ENCODE peak calls at places on chromosomes 12 and 14, in six cellular contexts. One of them, this sample, is unnamed.

GRCh38 chr12:128178551-128178950 is 88.4 kb upstream of the TMEM132C start:
- DNase-seq in epithelial cell of esophagus: peak; percentile 1
- DNase-seq in AG09309: no peak
- DNase-seq in fibroblast of lung: no peak
- DNase-seq in hepatocyte: no peak
- DNase-seq in pancreas: no peak
- DNase-seq in this sample: no peak

GRCh38 chr14:24390696-24391468 is 7.9 kb upstream of the NYNRIN start:
- DNase-seq in epithelial cell of esophagus: peak; percentile 30
- DNase-seq in AG09309: no peak
- DNase-seq in fibroblast of lung: no peak
- DNase-seq in hepatocyte: no peak
- DNase-seq in pancreas: no peak
- DNase-seq in this sample: no peak

GRCh38 chr12:51128905-51129304 is 44.0 kb downstream of the TFCP2 start:
- DNase-seq in epithelial cell of esophagus: no peak
- DNase-seq in AG09309: no peak
- DNase-seq in fibroblast of lung: peak; percentile 34
- DNase-seq in hepatocyte: no peak
- DNase-seq in pancreas: no peak
- DNase-seq in this sample: no peak

GRCh38 chr14:84874436-84874835 is 655.5 kb upstream of the FLRT2 start:
- DNase-seq in epithelial cell of esophagus: no peak
- DNase-seq in AG09309: no peak
- DNase-seq in fibroblast of lung: no peak
- DNase-seq in hepatocyte: no peak
- DNase-seq in pancreas: no peak
- DNase-seq in this sample: no peak

GRCh38 chr12:44294649-44295048 is 458.8 kb downstream of the TMEM117 start:
- DNase-seq in epithelial cell of esophagus: no peak
- DNase-seq in AG09309: no peak
- DNase-seq in fibroblast of lung: no peak
- DNase-seq in hepatocyte: no peak
- DNase-seq in pancreas: no peak
- DNase-seq in this sample: no peak

GRCh38 chr12:8780389-8780788 is 42.0 kb upstream of the A2ML1 start:
- DNase-seq in epithelial cell of esophagus: peak; percentile 64
- DNase-seq in AG09309: peak; percentile 24
- DNase-seq in fibroblast of lung: peak; percentile 38
- DNase-seq in hepatocyte: peak; percentile 57
- DNase-seq in pancreas: no peak
- DNase-seq in this sample: no peak

GRCh38 chr12:62260733-62261683 is 804 bp downstream of the USP15 start:
- DNase-seq in epithelial cell of esophagus: peak; percentile 54
- DNase-seq in AG09309: no peak
- DNase-seq in fibroblast of lung: peak; percentile 58
- DNase-seq in hepatocyte: peak; percentile 66
- DNase-seq in pancreas: no peak
- DNase-seq in this sample: peak; percentile 2

GRCh38 chr12:105420659-105421240 is 90.3 kb downstream of the C12orf75 start:
- DNase-seq in epithelial cell of esophagus: peak; percentile 80
- DNase-seq in AG09309: no peak
- DNase-seq in fibroblast of lung: peak; percentile 67
- DNase-seq in hepatocyte: peak; percentile 87
- DNase-seq in pancreas: peak; percentile 64
- DNase-seq in this sample: peak; percentile 87

GRCh38 chr12:119014368-119014767 is 33.0 kb downstream of the SRRM4 start:
- DNase-seq in epithelial cell of esophagus: no peak
- DNase-seq in AG09309: no peak
- DNase-seq in fibroblast of lung: no peak
- DNase-seq in hepatocyte: no peak
- DNase-seq in pancreas: no peak
- DNase-seq in this sample: no peak

GRCh38 chr12:93003540-93004239 is 74.6 kb upstream of the EEA1 start:
- DNase-seq in epithelial cell of esophagus: peak; percentile 32
- DNase-seq in AG09309: no peak
- DNase-seq in fibroblast of lung: no peak
- DNase-seq in hepatocyte: no peak
- DNase-seq in pancreas: no peak
- DNase-seq in this sample: no peak

GRCh38 chr14:78530078-78530477 is 359.9 kb downstream of the NRXN3 start:
- DNase-seq in epithelial cell of esophagus: peak; percentile 45
- DNase-seq in AG09309: no peak
- DNase-seq in fibroblast of lung: peak; percentile 10
- DNase-seq in hepatocyte: peak; percentile 70
- DNase-seq in pancreas: no peak
- DNase-seq in this sample: peak; percentile 61

GRCh38 chr12:100437038-100437841 is 36.4 kb upstream of the NR1H4 start:
- DNase-seq in epithelial cell of esophagus: no peak
- DNase-seq in AG09309: no peak
- DNase-seq in fibroblast of lung: peak; percentile 5
- DNase-seq in hepatocyte: peak; percentile 68
- DNase-seq in pancreas: no peak
- DNase-seq in this sample: no peak

GRCh38 chr12:11839093-11839641 is 189.7 kb downstream of the ETV6 start:
- DNase-seq in epithelial cell of esophagus: peak; percentile 33
- DNase-seq in AG09309: no peak
- DNase-seq in fibroblast of lung: peak; percentile 87
- DNase-seq in hepatocyte: no peak
- DNase-seq in pancreas: no peak
- DNase-seq in this sample: no peak

GRCh38 chr12:119207161-119207560 is 28.4 kb downstream of the HSPB8 start:
- DNase-seq in epithelial cell of esophagus: no peak
- DNase-seq in AG09309: no peak
- DNase-seq in fibroblast of lung: no peak
- DNase-seq in hepatocyte: no peak
- DNase-seq in pancreas: no peak
- DNase-seq in this sample: no peak

GRCh38 chr14:95071649-95072256 is 85.6 kb downstream of the DICER1 start:
- DNase-seq in epithelial cell of esophagus: no peak
- DNase-seq in AG09309: no peak
- DNase-seq in fibroblast of lung: no peak
- DNase-seq in hepatocyte: no peak
- DNase-seq in pancreas: no peak
- DNase-seq in this sample: no peak

GRCh38 chr12:88876867-88877266 is 296.6 kb upstream of the KITLG start:
- DNase-seq in epithelial cell of esophagus: peak; percentile 49
- DNase-seq in AG09309: no peak
- DNase-seq in fibroblast of lung: peak; percentile 14
- DNase-seq in hepatocyte: no peak
- DNase-seq in pancreas: no peak
- DNase-seq in this sample: no peak

GRCh38 chr12:103742349-103742784 is 98.7 kb downstream of the NT5DC3 start:
- DNase-seq in epithelial cell of esophagus: peak; percentile 53
- DNase-seq in AG09309: no peak
- DNase-seq in fibroblast of lung: peak; percentile 25
- DNase-seq in hepatocyte: no peak
- DNase-seq in pancreas: no peak
- DNase-seq in this sample: no peak

GRCh38 chr12:67271976-67272375 is 2.8 kb downstream of the CAND1 start:
- DNase-seq in epithelial cell of esophagus: no peak
- DNase-seq in AG09309: no peak
- DNase-seq in fibroblast of lung: peak; percentile 69
- DNase-seq in hepatocyte: no peak
- DNase-seq in pancreas: no peak
- DNase-seq in this sample: no peak

GRCh38 chr14:23091294-23092225 is 3.4 kb downstream of the ACIN1 start:
- DNase-seq in epithelial cell of esophagus: no peak
- DNase-seq in AG09309: no peak
- DNase-seq in fibroblast of lung: no peak
- DNase-seq in hepatocyte: no peak
- DNase-seq in pancreas: no peak
- DNase-seq in this sample: no peak

GRCh38 chr12:22286569-22286968 is 47.9 kb downstream of the ST8SIA1 start:
- DNase-seq in epithelial cell of esophagus: no peak
- DNase-seq in AG09309: peak; percentile 88
- DNase-seq in fibroblast of lung: peak; percentile 100
- DNase-seq in hepatocyte: no peak
- DNase-seq in pancreas: no peak
- DNase-seq in this sample: no peak

GRCh38 chr14:92997343-92998061 is 74.6 kb downstream of the CHGA start:
- DNase-seq in epithelial cell of esophagus: no peak
- DNase-seq in AG09309: no peak
- DNase-seq in fibroblast of lung: no peak
- DNase-seq in hepatocyte: no peak
- DNase-seq in pancreas: peak; percentile 12
- DNase-seq in this sample: no peak

GRCh38 chr14:101470266-101470665 is 91.0 kb upstream of the DIO3 start:
- DNase-seq in epithelial cell of esophagus: no peak
- DNase-seq in AG09309: no peak
- DNase-seq in fibroblast of lung: no peak
- DNase-seq in hepatocyte: no peak
- DNase-seq in pancreas: no peak
- DNase-seq in this sample: no peak

GRCh38 chr12:50174971-50175715 is 8.0 kb upstream of the CERS5 start:
- DNase-seq in epithelial cell of esophagus: peak; percentile 66
- DNase-seq in AG09309: peak; percentile 54
- DNase-seq in fibroblast of lung: peak; percentile 73
- DNase-seq in hepatocyte: peak; percentile 83
- DNase-seq in pancreas: no peak
- DNase-seq in this sample: peak; percentile 23

GRCh38 chr14:72901361-72901760 is 7.5 kb upstream of the DPF3 start:
- DNase-seq in epithelial cell of esophagus: no peak
- DNase-seq in AG09309: no peak
- DNase-seq in fibroblast of lung: no peak
- DNase-seq in hepatocyte: no peak
- DNase-seq in pancreas: no peak
- DNase-seq in this sample: no peak

GRCh38 chr12:96343347-96343954 is 56.8 kb downstream of the CDK17 start:
- DNase-seq in epithelial cell of esophagus: no peak
- DNase-seq in AG09309: no peak
- DNase-seq in fibroblast of lung: peak; percentile 75
- DNase-seq in hepatocyte: no peak
- DNase-seq in pancreas: no peak
- DNase-seq in this sample: no peak

GRCh38 chr12:28550757-28551381 is 360.6 kb downstream of the CCDC91 start:
- DNase-seq in epithelial cell of esophagus: peak; percentile 76
- DNase-seq in AG09309: peak; percentile 45
- DNase-seq in fibroblast of lung: peak; percentile 84
- DNase-seq in hepatocyte: no peak
- DNase-seq in pancreas: no peak
- DNase-seq in this sample: no peak

GRCh38 chr14:58755026-58755929 is 117.5 kb downstream of the DACT1 start:
- DNase-seq in epithelial cell of esophagus: no peak
- DNase-seq in AG09309: no peak
- DNase-seq in fibroblast of lung: peak; percentile 65
- DNase-seq in hepatocyte: no peak
- DNase-seq in pancreas: no peak
- DNase-seq in this sample: no peak

GRCh38 chr12:63668028-63668799 is at the start of gene DPY19L2:
- DNase-seq in epithelial cell of esophagus: peak; percentile 26
- DNase-seq in AG09309: no peak
- DNase-seq in fibroblast of lung: peak; percentile 77
- DNase-seq in hepatocyte: peak; percentile 83
- DNase-seq in pancreas: peak; percentile 68
- DNase-seq in this sample: peak; percentile 72
- TF ChIP-seq CTCF in epithelial cell of esophagus: no peak
- TF ChIP-seq CTCF in AG09309: no peak
- TF ChIP-seq CTCF in fibroblast of lung: no peak
- TF ChIP-seq CTCF in hepatocyte: no peak
- TF ChIP-seq CTCF in pancreas: no peak
- TF ChIP-seq CTCF in this sample: no peak

GRCh38 chr14:104688505-104688754 is 988 bp upstream of the INF2 start:
- DNase-seq in epithelial cell of esophagus: no peak
- DNase-seq in AG09309: no peak
- DNase-seq in fibroblast of lung: no peak
- DNase-seq in hepatocyte: no peak
- DNase-seq in pancreas: no peak
- DNase-seq in this sample: no peak

GRCh38 chr14:104689620-104690265 is 325 bp downstream of the INF2 start:
- DNase-seq in epithelial cell of esophagus: no peak
- DNase-seq in AG09309: no peak
- DNase-seq in fibroblast of lung: no peak
- DNase-seq in hepatocyte: no peak
- DNase-seq in pancreas: no peak
- DNase-seq in this sample: no peak

GRCh38 chr14:104687601-104688504 is 1.6 kb upstream of the INF2 start:
- DNase-seq in epithelial cell of esophagus: peak; percentile 79
- DNase-seq in AG09309: no peak
- DNase-seq in fibroblast of lung: peak; percentile 73
- DNase-seq in hepatocyte: peak; percentile 91
- DNase-seq in pancreas: peak; percentile 98
- DNase-seq in this sample: no peak

GRCh38 chr14:104690266-104690711 is 871 bp downstream of the INF2 start:
- DNase-seq in epithelial cell of esophagus: no peak
- DNase-seq in AG09309: no peak
- DNase-seq in fibroblast of lung: no peak
- DNase-seq in hepatocyte: no peak
- DNase-seq in pancreas: peak; percentile 48
- DNase-seq in this sample: no peak

DNA sequence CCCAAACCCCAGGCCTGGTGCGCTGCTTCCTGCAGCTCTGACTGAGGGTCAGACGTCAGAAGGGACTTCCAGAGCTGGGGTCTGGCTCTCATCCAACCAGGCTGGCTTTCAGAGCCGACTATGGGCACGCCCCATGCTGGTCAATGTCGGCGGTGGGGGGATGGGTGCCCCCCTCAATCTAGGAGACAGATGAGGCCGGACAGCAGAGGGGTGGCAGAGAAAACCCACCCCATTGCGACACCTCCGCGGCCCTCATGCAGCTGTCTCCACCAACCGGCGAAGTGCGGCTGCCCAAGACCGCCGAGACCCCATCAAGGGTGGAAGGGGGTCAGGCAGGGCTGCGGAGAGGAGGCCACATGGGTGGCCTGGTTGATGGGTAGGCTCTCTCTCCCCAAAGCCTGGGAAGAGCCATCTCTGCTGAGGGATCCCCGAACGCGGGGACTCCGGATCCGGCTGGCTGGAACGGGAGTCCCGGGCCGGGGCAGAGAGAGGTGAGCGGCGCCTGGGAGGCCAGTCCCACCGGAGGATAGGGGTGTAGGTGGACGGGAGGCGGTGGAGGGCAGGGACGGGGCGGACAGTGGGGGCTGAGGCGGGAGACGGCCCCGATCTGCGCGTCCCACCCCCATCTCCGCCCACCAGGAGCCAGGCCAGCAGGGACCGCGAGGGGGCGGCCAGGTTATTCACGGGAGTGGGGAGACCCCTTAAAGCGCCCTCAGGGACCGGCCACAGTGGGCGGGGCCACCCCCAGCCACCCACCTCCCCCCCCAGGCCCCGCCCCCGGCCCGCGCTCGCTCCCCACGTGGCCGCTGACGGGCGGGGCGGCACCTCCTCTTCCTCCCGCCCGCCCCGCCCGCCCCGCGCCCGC is at the start of gene INF2:
- DNase-seq in epithelial cell of esophagus: peak; percentile 63
- DNase-seq in AG09309: no peak
- DNase-seq in fibroblast of lung: peak; percentile 56
- DNase-seq in hepatocyte: peak; percentile 88
- DNase-seq in pancreas: peak; percentile 82
- DNase-seq in this sample: no peak
- TF ChIP-seq CTCF in epithelial cell of esophagus: no peak
- TF ChIP-seq CTCF in AG09309: no peak
- TF ChIP-seq CTCF in fibroblast of lung: no peak
- TF ChIP-seq CTCF in hepatocyte: no peak
- TF ChIP-seq CTCF in pancreas: no peak
- TF ChIP-seq CTCF in this sample: peak; percentile 27

GRCh38 chr14:39034481-39035296 is 68.3 kb downstream of the SEC23A start:
- DNase-seq in epithelial cell of esophagus: peak; percentile 11
- DNase-seq in AG09309: no peak
- DNase-seq in fibroblast of lung: no peak
- DNase-seq in hepatocyte: peak; percentile 48
- DNase-seq in pancreas: no peak
- DNase-seq in this sample: no peak
- TF ChIP-seq CTCF in epithelial cell of esophagus: peak; percentile 51
- TF ChIP-seq CTCF in AG09309: peak; percentile 37
- TF ChIP-seq CTCF in fibroblast of lung: peak; percentile 49
- TF ChIP-seq CTCF in hepatocyte: peak; percentile 48
- TF ChIP-seq CTCF in pancreas: no peak
- TF ChIP-seq CTCF in this sample: peak; percentile 62

GRCh38 chr14:76446921-76447320 is 71.0 kb downstream of the ESRRB start:
- DNase-seq in epithelial cell of esophagus: no peak
- DNase-seq in AG09309: no peak
- DNase-seq in fibroblast of lung: no peak
- DNase-seq in hepatocyte: no peak
- DNase-seq in pancreas: no peak
- DNase-seq in this sample: no peak
- TF ChIP-seq CTCF in epithelial cell of esophagus: no peak
- TF ChIP-seq CTCF in AG09309: no peak
- TF ChIP-seq CTCF in fibroblast of lung: no peak
- TF ChIP-seq CTCF in hepatocyte: no peak
- TF ChIP-seq CTCF in pancreas: no peak
- TF ChIP-seq CTCF in this sample: no peak